ENCODE peak calls at places on chromosomes 13 and 19, in four cellular contexts. M, D, I and A are unnamed samples.

GRCh38 chr13:33353210-33353609 is 67.7 kb upstream of the STARD13 start:
- DNase-seq in M (no peak), D (no peak), I (no peak), A (no peak)

GRCh38 chr13:83333614-83334388 is 548.5 kb downstream of the SLITRK1 start:
- DNase-seq in M (no peak), D (no peak), I (no peak), A (no peak)

GRCh38 chr13:97109841-97110492 is 112.2 kb upstream of the MBNL2 start:
- DNase-seq in M (peak), D (peak), I (peak), A (peak)

GRCh38 chr19:655691-656090 is 7.3 kb downstream of the RNF126 start:
- DNase-seq in M (no peak), D (no peak), I (no peak), A (no peak)

GRCh38 chr13:33524086-33524485 is 238.5 kb upstream of the STARD13 start:
- DNase-seq in M (no peak), D (no peak), I (no peak), A (no peak)

GRCh38 chr19:11268783-11269267 is 6.5 kb upstream of the DOCK6 start:
- DNase-seq in M (no peak), D (no peak), I (no peak), A (no peak)

GRCh38 chr13:106099765-106100164 is 435.7 kb downstream of the EFNB2 start:
- DNase-seq in M (no peak), D (no peak), I (no peak), A (no peak)

GRCh38 chr13:37934339-37935191 is 65.0 kb upstream of the TRPC4 start:
- DNase-seq in M (no peak), D (peak), I (no peak), A (no peak)

GRCh38 chr13:113220877-113221276 is 11.5 kb downstream of the CUL4A start:
- DNase-seq in M (no peak), D (no peak), I (no peak), A (no peak)

DNA sequence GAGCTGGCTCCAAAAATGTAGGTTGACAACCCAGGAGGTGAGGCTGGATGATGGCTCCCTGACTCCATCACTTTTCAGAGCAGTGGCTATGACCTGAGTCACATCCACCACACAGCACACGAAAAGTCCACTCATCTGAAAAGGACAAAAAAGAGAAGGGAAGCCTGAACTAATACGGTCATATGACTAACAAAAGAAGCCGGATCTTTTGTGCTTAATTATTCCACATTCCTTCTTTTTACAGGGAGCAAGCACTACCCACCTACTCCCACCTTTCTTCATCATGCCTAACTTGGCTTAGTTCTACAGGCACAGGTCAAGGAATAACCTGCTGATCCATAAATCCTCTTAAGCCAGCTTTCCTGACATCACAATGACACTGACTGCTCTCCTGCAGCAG is 601.3 kb upstream of the MIR17HG start:
- DNase-seq in M (no peak), D (no peak), I (no peak), A (no peak)
- H2AFZ ChIP-seq in M (no peak), D (no peak), I (no peak), A (no peak)

GRCh38 chr19:38684078-38684861 is 36.8 kb downstream of the ACTN4 start:
- DNase-seq in M (peak), D (peak), I (peak), A (peak)
- H2AFZ ChIP-seq in M (no peak), D (no peak), I (no peak), A (no peak)

GRCh38 chr19:58278156-58279041 is at the start of gene ZNF8:
- DNase-seq in M (peak), D (peak), I (peak), A (peak)

GRCh38 chr19:58277748-58278147 is 1.0 kb upstream of the ZNF8 start:
- DNase-seq in M (no peak), D (no peak), I (no peak), A (no peak)

GRCh38 chr19:58279925-58280316 is 1.2 kb downstream of the ZNF8 start:
- DNase-seq in M (no peak), D (no peak), I (no peak), A (no peak)

GRCh38 chr19:58277197-58277596 is 1.6 kb upstream of the ZNF8 start:
- DNase-seq in M (no peak), D (no peak), I (no peak), A (no peak)

DNA sequence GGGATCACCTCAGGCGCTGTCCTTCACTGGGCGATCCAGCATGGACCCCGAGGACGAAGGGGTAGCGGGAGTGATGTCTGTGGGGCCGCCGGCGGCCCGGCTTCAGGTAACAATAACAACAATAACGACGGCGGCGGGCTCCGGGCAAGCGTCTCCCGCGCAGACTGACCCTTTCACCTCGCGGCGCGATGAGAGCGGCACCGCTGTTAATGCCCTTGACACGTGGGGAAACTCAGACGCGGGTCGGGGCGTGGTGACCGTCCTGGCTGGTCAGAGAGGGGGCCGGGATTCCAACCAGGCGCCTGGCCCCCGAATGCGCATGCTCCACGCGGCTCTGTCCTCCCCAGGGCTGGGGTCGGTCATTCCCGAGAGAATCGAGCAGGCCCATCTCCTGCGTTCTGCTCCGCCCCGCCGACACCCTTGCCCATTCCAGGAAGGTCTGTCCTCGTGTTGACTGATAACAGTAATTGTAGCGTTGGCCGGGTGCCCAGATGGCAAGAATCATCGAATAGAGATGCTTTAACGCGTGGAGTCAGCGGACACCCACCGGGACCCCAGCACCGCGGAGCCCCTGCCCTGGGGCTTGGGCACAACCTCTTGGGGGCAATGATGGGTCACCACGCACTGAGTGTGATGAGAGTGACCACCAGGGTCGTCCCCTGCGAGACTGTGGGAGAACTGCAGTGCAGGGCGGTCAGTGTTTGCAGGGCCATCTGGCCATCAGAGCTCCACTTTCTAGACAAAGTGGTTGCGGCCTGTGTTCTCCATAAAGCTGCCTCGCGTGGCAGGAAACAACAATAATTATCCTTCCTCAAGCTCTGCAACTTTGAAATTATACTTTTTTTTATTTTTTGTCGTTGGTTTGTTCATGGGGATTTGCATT is 528 bp downstream of the ZNF8 start:
- DNase-seq in M (no peak), D (peak), I (peak), A (peak)
- H2AFZ ChIP-seq in M (peak), D (no peak), I (peak), A (peak)

GRCh38 chr13:86445584-86446140 is 646.4 kb upstream of the SLITRK6 start:
- DNase-seq in M (no peak), D (no peak), I (no peak), A (no peak)
- H2AFZ ChIP-seq in M (no peak), D (no peak), I (no peak), A (no peak)

GRCh38 chr13:104737713-104738112 is 1671.5 kb upstream of the SLC10A2 start:
- DNase-seq in M (no peak), D (no peak), I (no peak), A (no peak)

DNA sequence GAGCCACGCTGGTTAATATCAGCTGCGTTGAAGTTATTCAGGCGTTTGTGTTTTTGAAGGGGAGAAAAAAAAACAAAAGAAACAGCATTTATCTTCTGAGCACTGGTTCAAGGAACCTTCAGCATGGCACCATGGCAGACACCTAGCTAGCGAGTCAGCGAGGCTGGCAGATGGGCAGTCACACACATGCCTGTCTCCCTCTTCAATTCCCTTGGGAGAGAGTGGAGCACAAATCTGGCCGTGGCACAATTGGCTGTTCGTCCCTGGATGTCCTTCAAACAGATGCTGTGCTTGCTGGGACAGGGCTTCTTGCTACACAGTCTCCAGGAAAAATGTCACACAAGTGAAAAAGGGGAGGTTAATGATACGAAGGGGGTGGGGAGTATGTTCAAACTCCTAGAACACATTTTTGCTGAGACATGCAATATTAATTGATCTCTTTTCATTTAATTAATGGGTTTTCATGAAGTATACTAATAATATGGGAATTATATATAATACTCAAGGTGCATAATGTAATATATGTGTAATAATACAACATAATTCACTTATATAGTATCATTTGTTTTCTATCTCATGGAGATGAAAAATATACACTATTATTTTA is 1674.5 kb upstream of the SLC10A2 start:
- DNase-seq in M (no peak), D (no peak), I (no peak), A (no peak)
- H2AFZ ChIP-seq in M (no peak), D (no peak), I (no peak), A (no peak)